ENCODE peak calls at places on chromosome 1, in six cellular contexts. J is NCI-H2029; S is occipital lobe; C is activated CD8-positive, alpha-beta memory T cell treated with anti-CD3 and anti-CD28 coated beads for 24 hours; M is CD4-positive, CD25-positive, alpha-beta regulatory T cell; F is astrocyte of the cerebellum. P is an unnamed sample.

GRCh38 chr1:203888807-203889251 is 27.4 kb downstream of the SNRPE start:
- DNase-seq in J (no peak), S (no peak), C (no peak), M (no peak), F (no peak), P (no peak)

GRCh38 chr1:230301820-230302219 is 124.3 kb downstream of the PGBD5 start:
- DNase-seq in J (peak; percentile 33), S (no peak), C (no peak), M (no peak), F (no peak), P (no peak)

GRCh38 chr1:204366759-204367158 is 7.0 kb upstream of the PLEKHA6 start:
- DNase-seq in J (no peak), S (no peak), C (no peak), M (no peak), F (no peak), P (no peak)

GRCh38 chr1:32180186-32181060 is 948 bp downstream of the TXLNA start:
- DNase-seq in J (no peak), S (no peak), C (peak; percentile 75), M (peak; percentile 11), F (no peak), P (no peak)

GRCh38 chr1:225318706-225319575 is 108.9 kb downstream of the LBR start:
- DNase-seq in J (peak; percentile 1), S (no peak), C (no peak), M (no peak), F (peak; percentile 11), P (peak; percentile 22)

GRCh38 chr1:224879404-224879803 is 50.1 kb upstream of the DNAH14 start:
- DNase-seq in J (no peak), S (no peak), C (no peak), M (no peak), F (no peak), P (no peak)

GRCh38 chr1:225484657-225485606 is 57.1 kb upstream of the LBR start:
- DNase-seq in J (no peak), S (no peak), C (no peak), M (no peak), F (no peak), P (no peak)

GRCh38 chr1:86507935-86508582 is 38.8 kb upstream of the CLCA4 start:
- DNase-seq in J (peak; percentile 14), S (no peak), C (no peak), M (no peak), F (no peak), P (no peak)

GRCh38 chr1:202122639-202123335 is at the start of gene GPR37L1:
- DNase-seq in J (no peak), S (peak; percentile 64), C (no peak), M (no peak), F (no peak), P (no peak)

GRCh38 chr1:157170677-157171515 is 32.7 kb upstream of the ETV3 start:
- DNase-seq in J (peak; percentile 27), S (no peak), C (peak; percentile 66), M (no peak), F (no peak), P (no peak)

GRCh38 chr1:178540646-178541045 is 27.7 kb downstream of the TEX35 start:
- DNase-seq in J (no peak), S (peak; percentile 64), C (no peak), M (no peak), F (no peak), P (peak; percentile 31)

GRCh38 chr1:3459940-3460652 is 5.6 kb downstream of the ARHGEF16 start:
- DNase-seq in J (no peak), S (no peak), C (no peak), M (no peak), F (no peak), P (no peak)

GRCh38 chr1:227603327-227603726 is 40.0 kb downstream of the ZNF678 start:
- DNase-seq in J (no peak), S (no peak), C (no peak), M (no peak), F (no peak), P (no peak)

GRCh38 chr1:37323486-37324377 is 150.6 kb upstream of the ZC3H12A start:
- DNase-seq in J (peak; percentile 57), S (no peak), C (peak; percentile 60), M (no peak), F (no peak), P (no peak)

GRCh38 chr1:227948493-227949260 is 945 bp upstream of the WNT9A start:
- DNase-seq in J (no peak), S (no peak), C (no peak), M (no peak), F (no peak), P (no peak)

GRCh38 chr1:110012100-110012499 is 22.3 kb upstream of the STRIP1 start:
- DNase-seq in J (no peak), S (no peak), C (no peak), M (no peak), F (no peak), P (no peak)

GRCh38 chr1:29117381-29117780 is 6.3 kb downstream of the TMEM200B start:
- DNase-seq in J (no peak), S (no peak), C (no peak), M (no peak), F (no peak), P (no peak)

GRCh38 chr1:90761781-90762589 is 44.9 kb upstream of the BARHL2 start:
- DNase-seq in J (no peak), S (no peak), C (no peak), M (no peak), F (no peak), P (no peak)

P was measured in epithelial cell of proximal tubule.